ENCODE peak calls at places on chromosome 19, in four cellular contexts. O is GM23248, T is H9, G is fibroblast of lung. A is an unnamed sample. For H3K4me1, the result is how much of the 10 kb centered on the place peaks cover.

GRCh38 chr19:55014714-55015113 is 23.4 kb downstream of the GP6 start:
- DNase-seq in T (no peak), G (no peak), O (no peak), A (no peak)

GRCh38 chr19:19186742-19187141 is 5.2 kb downstream of the BORCS8 start:
- DNase-seq in O (no peak), T (no peak), G (no peak), A (no peak)

GRCh38 chr19:56119585-56119978 is 1.5 kb downstream of the ZNF787 start:
- DNase-seq in T (no peak), G (no peak), O (peak), A (no peak)

GRCh38 chr19:33098023-33098652 is 17.2 kb downstream of the GPATCH1 start:
- DNase-seq in T (no peak), O (no peak), G (no peak), A (no peak)

GRCh38 chr19:35311901-35312665 is 16.9 kb upstream of the CD22 start:
- DNase-seq in T (no peak), G (no peak), O (no peak), A (no peak)

GRCh38 chr19:28472843-28473242 is 740.1 kb downstream of the UQCRFS1 start:
- DNase-seq in O (peak), T (no peak), G (no peak), A (no peak)

GRCh38 chr19:18373892-18374629 is 11.9 kb upstream of the GDF15 start:
- DNase-seq in T (peak), O (peak), G (peak), A (peak)

GRCh38 chr19:34220472-34221063 is 33.8 kb upstream of the GARRE1 start:
- DNase-seq in O (peak), T (peak), G (peak), A (peak)

GRCh38 chr19:47998800-47999199 is 4.4 kb downstream of the ELSPBP1 start:
- DNase-seq in T (no peak), O (no peak), G (no peak), A (no peak)

GRCh38 chr19:29622191-29623070 is 16.3 kb downstream of the POP4 start:
- DNase-seq in G (no peak), T (peak), O (no peak), A (no peak)

GRCh38 chr19:2431318-2432055 is 4.1 kb upstream of the TIMM13 start:
- DNase-seq in O (no peak), T (no peak), G (no peak), A (no peak)

DNA sequence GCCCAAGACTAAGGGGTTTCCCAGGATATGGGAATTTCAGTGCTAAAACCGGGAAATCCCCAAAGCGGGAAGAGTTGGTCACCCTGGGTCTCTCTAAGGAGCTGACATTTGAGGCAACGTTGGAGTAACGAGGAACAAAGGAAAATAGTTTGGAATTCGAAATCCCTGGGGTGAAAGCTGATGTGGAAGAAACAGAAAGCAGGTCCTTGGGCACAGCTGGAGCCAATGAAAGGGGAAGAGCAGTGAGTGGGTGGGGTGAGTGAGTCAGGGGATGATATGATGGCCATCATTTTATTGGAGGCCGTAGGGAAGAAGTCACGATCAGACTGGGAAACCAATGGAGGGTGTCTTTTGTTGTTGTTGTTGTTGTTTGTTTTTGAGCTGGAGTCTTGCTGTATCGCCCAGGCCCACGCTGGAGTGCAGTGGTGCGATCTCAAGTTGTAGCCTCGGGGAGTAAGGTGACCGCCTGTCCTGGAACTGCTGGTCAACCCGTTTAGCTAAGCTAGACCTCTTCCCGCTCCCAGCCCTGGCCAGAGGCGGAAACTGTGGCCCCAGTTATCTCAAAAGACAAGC is 3.4 kb upstream of the RFX2 start:
- DNase-seq in O (peak), G (no peak), T (no peak), A (no peak)
- H2AFZ ChIP-seq in O (no peak), G (no peak), T (no peak), A (no peak)

GRCh38 chr19:16260160-16260793 is 62.6 kb downstream of the AP1M1 start:
- DNase-seq in G (no peak), T (no peak), O (no peak), A (no peak)

GRCh38 chr19:16258440-16258903 is 60.8 kb downstream of the AP1M1 start:
- DNase-seq in O (no peak), T (no peak), G (no peak), A (no peak)

GRCh38 chr19:16257509-16258002 is 59.8 kb downstream of the AP1M1 start:
- DNase-seq in O (no peak), T (no peak), G (no peak), A (no peak)

GRCh38 chr19:16260794-16261161 is 63.1 kb downstream of the AP1M1 start:
- DNase-seq in G (no peak), T (no peak), O (no peak), A (no peak)

GRCh38 chr19:16259385-16260159 is 61.9 kb downstream of the AP1M1 start:
- DNase-seq in G (no peak), T (no peak), O (no peak), A (no peak)
- H3K4me1 ChIP-seq in G (under half), T (under half), O (under half), A (under half)

GRCh38 chr19:44313231-44313630 is 8.4 kb upstream of the ZNF235 start:
- DNase-seq in T (no peak), O (no peak), G (no peak), A (no peak)
- H2AFZ ChIP-seq in T (no peak), O (no peak), G (no peak), A (no peak)

DNA sequence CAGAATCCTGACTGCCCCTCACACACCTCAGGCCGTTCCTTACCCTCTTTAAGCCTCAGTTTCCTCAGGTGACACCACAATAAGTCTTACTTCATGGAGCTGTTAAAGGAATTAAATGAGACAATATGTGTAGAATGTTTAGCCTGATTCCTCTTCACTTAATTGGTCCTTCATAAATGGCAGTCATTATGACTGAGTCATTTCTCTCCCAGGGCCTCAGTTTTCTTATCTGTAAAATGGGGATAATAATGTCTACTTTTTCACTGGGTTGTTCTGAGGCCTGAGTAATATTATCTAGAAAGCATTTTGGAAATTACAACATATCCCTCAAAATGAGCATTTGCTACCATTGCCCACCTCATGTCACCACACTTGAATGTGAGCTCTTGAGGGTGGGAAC is 21.6 kb downstream of the POU2F2 start:
- DNase-seq in O (no peak), T (no peak), G (no peak), A (no peak)
- H3K4me1 ChIP-seq in O (half or more), T (under half), G (under half), A (half or more)

GRCh38 chr19:3852177-3852511 is 16.7 kb downstream of the ZFR2 start:
- DNase-seq in G (no peak), T (no peak), O (no peak), A (no peak)

GRCh38 chr19:3849787-3850186 is 19.1 kb downstream of the ZFR2 start:
- DNase-seq in G (no peak), T (no peak), O (no peak), A (no peak)

GRCh38 chr19:3849092-3849491 is 19.7 kb downstream of the ZFR2 start:
- DNase-seq in O (peak), T (peak), G (no peak), A (no peak)

GRCh38 chr19:3851254-3852176 is 17.3 kb downstream of the ZFR2 start:
- DNase-seq in G (peak), O (peak), T (no peak), A (peak)

DNA sequence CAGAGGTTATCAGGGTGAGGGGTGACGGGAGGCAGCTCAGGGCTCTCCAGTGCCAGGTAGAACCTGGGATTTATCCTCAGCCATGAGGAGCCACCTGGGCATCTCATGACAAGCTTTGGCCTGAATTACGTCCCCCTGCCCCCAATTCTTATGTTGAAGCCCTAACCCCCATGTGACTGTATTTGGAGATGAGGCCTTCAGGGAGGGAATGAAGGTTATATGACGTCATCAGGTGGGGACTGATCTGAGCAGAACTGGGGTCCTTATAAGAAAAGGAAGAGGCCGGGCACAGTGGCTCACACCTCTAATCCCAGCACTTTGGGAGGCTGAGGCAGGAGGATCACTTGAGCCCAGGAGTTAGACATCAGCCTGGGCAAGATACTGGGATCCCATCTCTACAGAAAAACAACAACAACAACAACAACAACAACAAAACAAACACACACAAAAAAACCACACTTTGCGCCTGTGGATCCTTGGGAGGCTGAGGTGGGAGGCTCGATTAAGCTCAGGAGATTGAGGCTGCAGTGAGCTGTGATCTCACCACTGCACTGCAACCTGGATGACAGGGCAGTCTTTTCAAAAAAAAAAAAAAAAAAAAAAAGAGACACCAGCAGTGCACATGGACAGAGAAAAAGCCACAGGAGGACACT is 18.4 kb downstream of the ZFR2 start:
- DNase-seq in O (no peak), T (no peak), G (no peak), A (no peak)
- H2AFZ ChIP-seq in O (no peak), T (no peak), G (no peak), A (no peak)